ENCODE peak calls at places on chromosomes 3 and 15, in four cellular contexts. U is mammary epithelial cell, P is MM.1S, D is GM23338. O is an unnamed sample. For H3K79me2, the result is how much of the 10 kb centered on the place peaks cover.

GRCh38 chr3:66722675-66723074 is 221.9 kb upstream of the LRIG1 start:
- DNase-seq in U (no peak), P (no peak), D (no peak), O (no peak)

GRCh38 chr3:126288314-126288713 is 68.9 kb downstream of the KLF15 start:
- DNase-seq in U (no peak), P (no peak), D (peak), O (no peak)

GRCh38 chr15:57395292-57395691 is 19.0 kb downstream of the CGNL1 start:
- DNase-seq in U (peak), P (no peak), D (no peak), O (no peak)

GRCh38 chr3:178078933-178079332 is 457.3 kb upstream of the KCNMB2 start:
- DNase-seq in U (no peak), P (no peak), D (peak), O (no peak)

GRCh38 chr3:144516029-144516428 is 544.4 kb downstream of the DIPK2A start:
- DNase-seq in U (no peak), P (no peak), D (no peak), O (no peak)

GRCh38 chr15:60047701-60048100 is 43.6 kb downstream of the FOXB1 start:
- DNase-seq in U (no peak), P (no peak), D (no peak), O (no peak)

GRCh38 chr15:77840962-77841361 is 208.2 kb upstream of the LINGO1 start:
- DNase-seq in U (peak), P (no peak), D (no peak), O (peak)

GRCh38 chr3:127524300-127524896 is 66.1 kb downstream of the TPRA1 start:
- DNase-seq in U (no peak), P (no peak), D (peak), O (no peak)

GRCh38 chr15:42730135-42730534 is 6.8 kb downstream of the CDAN1 start:
- DNase-seq in U (no peak), P (no peak), D (no peak), O (no peak)

GRCh38 chr3:36405193-36405592 is 24.9 kb downstream of the STAC start:
- DNase-seq in U (peak), P (no peak), D (no peak), O (no peak)

GRCh38 chr15:84658080-84658787 is at the start of gene NMB:
- DNase-seq in U (peak), P (peak), D (peak), O (peak)

GRCh38 chr3:34807611-34808010 is 831.7 kb upstream of the ARPP21 start:
- DNase-seq in U (no peak), P (no peak), D (peak), O (no peak)

GRCh38 chr15:62665449-62665848 is 377.1 kb upstream of the TPM1 start:
- DNase-seq in U (no peak), P (no peak), D (peak), O (no peak)

GRCh38 chr15:87219650-87220615 is 1036.6 kb downstream of the NTRK3 start:
- DNase-seq in U (peak), P (no peak), D (no peak), O (peak)

GRCh38 chr3:136586580-136586979 is 165.6 kb downstream of the STAG1 start:
- DNase-seq in U (no peak), P (no peak), D (no peak), O (peak)

GRCh38 chr3:192229866-192230265 is 497.5 kb downstream of the FGF12 start:
- DNase-seq in U (no peak), P (no peak), D (no peak), O (peak)

GRCh38 chr3:89314454-89314853 is 207.0 kb downstream of the EPHA3 start:
- DNase-seq in U (peak), P (peak), D (peak), O (no peak)

GRCh38 chr3:52253314-52254260 is 8.0 kb downstream of the PPM1M start:
- DNase-seq in U (no peak), P (peak), D (no peak), O (no peak)

GRCh38 chr15:23532019-23532418 is 33.5 kb upstream of the MKRN3 start:
- DNase-seq in U (no peak), P (no peak), D (no peak), O (peak)

GRCh38 chr3:128294999-128295468 is 141.8 kb downstream of the EEFSEC start:
- DNase-seq in U (no peak), P (no peak), D (no peak), O (no peak)

GRCh38 chr15:68431037-68431791 is 749 bp downstream of the ITGA11 start:
- DNase-seq in U (peak), P (no peak), D (peak), O (no peak)

GRCh38 chr3:168506589-168506988 is 410.9 kb upstream of the GOLIM4 start:
- DNase-seq in U (no peak), P (no peak), D (no peak), O (no peak)

GRCh38 chr3:168514252-168514651 is 418.5 kb upstream of the GOLIM4 start:
- DNase-seq in U (no peak), P (no peak), D (peak), O (no peak)

GRCh38 chr3:168512802-168513201 is 417.1 kb upstream of the GOLIM4 start:
- DNase-seq in U (no peak), P (no peak), D (peak), O (no peak)

GRCh38 chr3:168511428-168512014 is 415.8 kb upstream of the GOLIM4 start:
- DNase-seq in U (no peak), P (peak), D (peak), O (no peak)
- TF ChIP-seq CTCF in U (peak), P (peak), D (peak), O (peak)

DNA sequence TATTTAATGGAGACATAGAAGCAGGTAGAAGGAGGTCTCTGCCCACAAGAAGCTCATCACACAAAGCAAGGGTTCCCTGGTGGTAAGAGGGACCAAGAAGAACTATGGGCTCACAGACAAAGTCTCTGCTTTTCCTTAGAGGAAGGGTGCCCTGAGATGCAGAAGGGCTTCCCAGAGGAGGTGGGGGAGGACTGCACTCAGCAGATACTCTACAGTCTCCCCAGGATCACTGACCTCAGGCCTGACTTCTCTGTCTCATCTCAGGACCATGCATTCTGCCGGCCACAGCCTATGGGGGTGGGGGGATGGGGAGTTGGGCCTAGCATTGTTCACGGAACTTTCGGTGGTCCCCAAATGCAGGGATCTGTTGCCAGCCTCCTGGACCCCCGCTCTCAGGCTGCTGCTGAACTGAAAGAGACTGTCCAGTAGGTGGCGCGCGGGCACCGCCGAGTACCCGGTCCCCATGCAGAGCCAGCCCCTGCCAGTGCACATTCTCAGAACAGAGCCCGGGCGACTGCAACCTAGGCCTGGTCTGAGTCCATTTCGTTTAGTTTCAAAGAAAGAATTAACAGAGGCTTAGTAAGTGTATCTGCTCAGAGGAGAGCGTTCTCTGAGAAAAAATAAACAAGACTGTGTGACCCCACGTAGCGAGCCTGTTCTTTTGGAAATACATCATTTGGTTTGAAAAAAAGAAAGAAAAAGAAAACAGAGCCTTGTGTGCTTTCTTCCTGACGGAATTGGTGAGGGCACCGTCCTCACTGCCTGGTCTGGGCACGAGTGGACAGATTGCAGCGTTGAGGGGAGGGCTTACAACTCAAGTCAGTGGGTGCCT is 74.1 kb downstream of the LRTM1 start:
- DNase-seq in U (no peak), P (peak), D (peak), O (no peak)
- H2AFZ ChIP-seq in U (no peak), P (peak), D (peak), O (no peak)

DNA sequence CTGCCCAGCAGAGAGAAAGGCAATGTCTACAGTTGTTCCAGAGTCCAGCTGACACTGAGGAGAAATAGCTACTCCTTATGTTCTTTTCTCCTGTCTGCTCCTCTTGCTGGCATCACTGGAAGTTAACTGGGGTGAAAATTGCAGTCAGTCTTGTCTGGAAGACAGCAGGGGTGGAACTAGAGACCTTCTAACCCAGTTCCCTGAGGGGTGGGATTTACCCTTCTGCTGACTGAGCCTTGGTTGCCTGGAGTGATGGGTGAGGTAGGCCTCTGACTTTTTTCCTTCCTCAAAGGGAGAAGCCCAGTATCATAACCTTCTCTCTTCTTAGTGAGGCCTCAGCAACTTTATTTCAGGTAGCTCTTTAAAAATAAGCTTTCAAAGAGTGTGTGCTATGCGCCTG is 16.2 kb downstream of the ZNF609 start:
- DNase-seq in U (no peak), P (no peak), D (no peak), O (no peak)
- H3K79me2 ChIP-seq in U (half or more), P (under half), D (half or more), O (under half)

DNA sequence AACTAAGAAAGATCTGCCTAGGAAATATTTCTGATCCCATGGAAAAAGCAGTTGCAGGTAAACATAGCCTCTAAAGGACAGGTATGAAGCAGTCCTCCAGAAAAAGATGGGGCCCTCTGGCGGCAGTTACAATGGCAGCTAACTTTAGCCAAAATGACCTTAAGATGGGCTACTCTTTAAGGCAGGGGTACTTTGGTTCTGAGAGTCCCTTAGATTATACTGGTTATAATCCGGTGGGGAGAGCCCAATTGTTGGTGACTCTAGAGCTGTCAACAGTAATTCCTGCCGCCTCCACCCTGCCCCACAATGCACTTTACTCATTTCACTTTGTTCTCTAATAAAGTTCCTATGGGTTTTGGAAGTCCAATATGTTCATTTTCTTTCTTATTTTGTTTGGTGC is 412.8 kb upstream of the WNT5A start:
- DNase-seq in U (peak), P (no peak), D (peak), O (peak)
- TF ChIP-seq CTCF in U (peak), P (peak), D (peak), O (peak)

DNA sequence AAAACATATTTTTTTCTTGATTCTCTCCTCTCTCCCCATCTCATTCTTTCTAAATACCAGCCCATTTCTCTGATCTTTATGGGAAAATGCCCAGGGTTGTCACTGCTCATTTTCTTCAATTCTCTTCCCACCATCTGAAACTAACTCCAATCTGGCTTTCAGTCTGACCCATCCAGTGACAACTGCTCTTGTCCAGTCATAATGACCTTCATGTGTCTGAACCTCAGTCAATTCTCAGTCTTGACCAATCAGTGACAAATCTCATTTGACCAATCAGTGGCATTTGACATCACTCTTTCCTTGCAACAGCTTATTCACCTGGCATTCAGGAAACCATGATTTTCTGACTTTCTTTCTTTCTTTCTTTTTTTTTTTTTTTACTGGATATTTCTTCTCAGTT is 15.1 kb downstream of the VEPH1 start:
- DNase-seq in U (no peak), P (no peak), D (no peak), O (no peak)
- H2AFZ ChIP-seq in U (no peak), P (no peak), D (no peak), O (peak)

GRCh38 chr3:152430223-152431002 is 161.7 kb downstream of the MBNL1 start:
- DNase-seq in U (no peak), P (no peak), D (no peak), O (no peak)

GRCh38 chr3:152421162-152421561 is 152.4 kb downstream of the MBNL1 start:
- DNase-seq in U (no peak), P (no peak), D (no peak), O (no peak)

GRCh38 chr3:152428577-152428976 is 159.8 kb downstream of the MBNL1 start:
- DNase-seq in U (peak), P (no peak), D (no peak), O (no peak)

GRCh38 chr3:152426393-152426792 is 157.7 kb downstream of the MBNL1 start:
- DNase-seq in U (no peak), P (no peak), D (no peak), O (no peak)
- H3K79me2 ChIP-seq in U (under half), P (half or more), D (under half), O (under half)

GRCh38 chr15:101692799-101693198 is 31.5 kb downstream of the TARS3 start:
- DNase-seq in U (peak), P (no peak), D (no peak), O (no peak)

GRCh38 chr15:101697488-101697887 is 26.8 kb downstream of the TARS3 start:
- DNase-seq in U (no peak), P (no peak), D (no peak), O (no peak)

GRCh38 chr15:101698314-101698713 is 26.0 kb downstream of the TARS3 start:
- DNase-seq in U (peak), P (no peak), D (no peak), O (no peak)

GRCh38 chr15:101689901-101690300 is 34.4 kb downstream of the TARS3 start:
- DNase-seq in U (peak), P (no peak), D (no peak), O (no peak)

DNA sequence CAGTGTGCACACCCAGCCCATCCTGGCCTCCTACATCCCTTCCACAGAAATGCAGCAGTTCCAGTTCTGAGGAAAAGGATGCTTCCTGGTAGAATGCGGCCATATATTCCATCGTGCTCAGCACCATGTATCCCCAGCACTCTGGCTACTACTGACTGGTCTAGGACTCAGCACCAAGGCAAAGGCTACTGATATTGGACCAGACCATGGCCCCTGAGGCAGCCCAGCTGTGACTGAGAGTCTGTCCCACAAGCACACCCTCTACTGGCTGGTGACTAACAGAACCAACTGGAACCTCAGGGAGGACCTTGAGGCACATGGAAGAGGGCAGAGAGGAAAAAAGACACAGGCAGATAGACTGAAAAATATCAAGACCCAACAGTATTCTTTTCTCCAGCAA is 30.0 kb downstream of the TARS3 start:
- DNase-seq in U (peak), P (no peak), D (peak), O (no peak)
- TF ChIP-seq CTCF in U (peak), P (no peak), D (peak), O (no peak)

GRCh38 chr3:182248349-182248880 is 536.7 kb downstream of the SOX2 start:
- DNase-seq in U (peak), P (peak), D (no peak), O (peak)
- H2AFZ ChIP-seq in U (no peak), P (no peak), D (no peak), O (no peak)

GRCh38 chr15:92848464-92848851 is 51.7 kb upstream of the CHD2 start:
- DNase-seq in U (no peak), P (no peak), D (no peak), O (no peak)

GRCh38 chr15:92845109-92845508 is 55.0 kb upstream of the CHD2 start:
- DNase-seq in U (peak), P (peak), D (no peak), O (peak)

GRCh38 chr15:92847841-92848240 is 52.3 kb upstream of the CHD2 start:
- DNase-seq in U (no peak), P (no peak), D (no peak), O (no peak)

GRCh38 chr15:92846716-92847115 is 53.4 kb upstream of the CHD2 start:
- DNase-seq in U (no peak), P (no peak), D (no peak), O (no peak)

DNA sequence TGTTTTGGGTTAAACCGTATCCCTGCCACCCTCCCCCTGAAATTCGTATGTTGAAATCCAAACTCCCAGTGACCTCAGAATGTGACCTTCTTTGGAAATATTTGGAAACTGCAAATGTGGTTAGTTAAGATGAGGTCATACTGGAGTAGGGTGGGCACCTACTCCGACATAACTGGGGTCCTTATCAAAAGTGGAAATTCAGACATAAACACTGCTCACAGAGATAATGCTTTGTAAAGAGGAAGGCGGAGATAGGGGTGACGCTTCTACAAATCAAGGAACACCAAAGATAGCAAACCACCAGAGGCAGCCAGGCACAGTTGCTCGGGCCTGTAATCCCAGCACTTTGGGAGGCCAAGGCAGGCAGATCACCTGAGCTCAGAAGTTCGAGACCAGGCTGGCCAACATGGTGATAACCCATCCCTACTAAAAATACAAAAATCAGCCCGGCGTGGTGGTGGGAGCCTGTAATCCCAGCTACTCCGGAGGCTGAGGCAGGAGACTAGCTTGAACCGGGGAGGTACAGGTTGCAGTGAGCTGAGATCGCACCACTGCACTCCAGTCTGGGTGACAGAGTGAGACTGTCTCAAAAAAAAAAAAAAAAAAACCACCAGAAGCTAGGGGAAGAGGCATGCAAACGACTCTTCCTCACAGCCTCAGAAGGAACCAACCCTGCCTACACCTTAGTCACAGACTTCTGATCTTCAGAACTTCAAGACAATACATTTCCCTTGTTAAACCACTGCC is 51.1 kb upstream of the CHD2 start:
- DNase-seq in U (no peak), P (no peak), D (no peak), O (no peak)
- H3K79me2 ChIP-seq in U (under half), P (under half), D (under half), O (under half)

O was measured in PC-9.